ENCODE peak calls at places on chromosomes 5 and 9, in seven cellular contexts. N is tibial nerve, G is A549, S is stomach, A is uterus, T is esophagus muscularis mucosa, F is ovary. V is an unnamed sample.

GRCh38 chr5:119275873-119276214 is 80.0 kb upstream of the TNFAIP8 start:
- DNase-seq in A (no peak), F (no peak), T (no peak), N (no peak), S (no peak), G (no peak), V (no peak)

GRCh38 chr5:1827410-1828397 is 26.5 kb downstream of the NDUFS6 start:
- DNase-seq in A (no peak), S (no peak), T (no peak), F (no peak), N (no peak), G (no peak), V (no peak)

GRCh38 chr5:116573279-116573616 is 1.4 kb downstream of the SEMA6A start:
- DNase-seq in A (no peak), F (peak), N (no peak), S (peak), T (no peak), G (peak), V (no peak)

GRCh38 chr5:127754727-127755126 is 51.5 kb downstream of the CCDC192 start:
- DNase-seq in S (peak), G (no peak), T (no peak), F (no peak), A (no peak), N (no peak), V (no peak)

GRCh38 chr5:15234911-15235310 is 265.1 kb upstream of the FBXL7 start:
- DNase-seq in F (no peak), G (no peak), T (no peak), N (no peak), A (no peak), S (no peak), V (no peak)

GRCh38 chr9:105444130-105444529 is 3.7 kb upstream of the FSD1L start:
- DNase-seq in A (no peak), S (no peak), F (no peak), G (no peak), T (no peak), N (no peak), V (no peak)

GRCh38 chr9:127121628-127122175 is 733 bp downstream of the ANGPTL2 start:
- DNase-seq in T (no peak), G (no peak), S (no peak), N (no peak), A (peak), F (peak), V (no peak)

GRCh38 chr9:91037511-91038482 is 236.2 kb downstream of the SYK start:
- DNase-seq in T (peak), G (peak), A (peak), S (peak), F (peak), N (no peak), V (peak)

GRCh38 chr5:142151436-142152382 is 43.1 kb downstream of the NDFIP1 start:
- DNase-seq in F (no peak), A (peak), S (peak), G (peak), T (no peak), N (peak), V (no peak)

GRCh38 chr9:97992219-97992618 is 9.1 kb downstream of the ANP32B start:
- DNase-seq in N (no peak), G (no peak), S (no peak), F (no peak), T (no peak), A (no peak), V (no peak)

GRCh38 chr9:72856985-72857631 is 95.7 kb downstream of the ALDH1A1 start:
- DNase-seq in S (peak), T (no peak), F (no peak), G (peak), A (peak), N (no peak), V (peak)

GRCh38 chr5:40270274-40270855 is 409.4 kb upstream of the PTGER4 start:
- DNase-seq in T (no peak), N (no peak), S (no peak), F (no peak), A (no peak), G (no peak), V (no peak)

GRCh38 chr5:43773032-43773830 is 170.3 kb downstream of the NNT start:
- DNase-seq in G (peak), T (no peak), S (no peak), N (no peak), A (no peak), F (no peak), V (peak)

GRCh38 chr5:172707285-172708182 is 63.5 kb downstream of the DUSP1 start:
- DNase-seq in S (no peak), F (no peak), A (no peak), N (no peak), T (no peak), G (peak), V (peak)

GRCh38 chr9:6489099-6489498 is 76.1 kb downstream of the UHRF2 start:
- DNase-seq in S (no peak), T (no peak), F (no peak), A (no peak), N (no peak), G (no peak), V (no peak)

GRCh38 chr9:6495484-6495883 is 82.5 kb downstream of the UHRF2 start:
- DNase-seq in A (no peak), F (no peak), S (no peak), T (no peak), G (peak), N (no peak), V (no peak)

GRCh38 chr9:6488395-6488794 is 75.4 kb downstream of the UHRF2 start:
- DNase-seq in T (no peak), A (no peak), F (no peak), G (peak), S (no peak), N (no peak), V (no peak)

DNA sequence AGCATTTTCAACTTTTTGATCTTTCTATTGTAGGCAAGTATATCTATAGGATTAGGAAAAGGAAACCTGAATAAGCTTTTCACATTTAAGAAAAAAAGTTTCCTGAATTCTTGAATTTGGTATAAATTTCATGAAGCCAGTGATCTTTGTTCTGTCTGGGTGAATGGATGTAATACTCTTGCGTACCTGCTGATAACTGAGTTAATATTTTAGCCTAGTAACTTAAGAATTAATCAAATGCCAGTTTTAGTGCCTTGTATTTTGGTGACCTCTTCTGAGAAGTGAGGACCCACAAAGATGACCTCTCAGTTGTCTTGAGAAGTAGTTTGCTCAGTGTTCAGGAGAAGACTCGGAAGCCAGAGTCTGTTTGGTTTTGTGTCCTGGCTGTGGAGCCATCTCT is 77.9 kb downstream of the UHRF2 start:
- DNase-seq in G (no peak), T (no peak), A (no peak), S (no peak), F (no peak), N (no peak), V (no peak)
- TF ChIP-seq POLR2A in G (no peak), T (no peak), A (no peak), S (no peak), F (no peak), N (no peak), V (no peak)

DNA sequence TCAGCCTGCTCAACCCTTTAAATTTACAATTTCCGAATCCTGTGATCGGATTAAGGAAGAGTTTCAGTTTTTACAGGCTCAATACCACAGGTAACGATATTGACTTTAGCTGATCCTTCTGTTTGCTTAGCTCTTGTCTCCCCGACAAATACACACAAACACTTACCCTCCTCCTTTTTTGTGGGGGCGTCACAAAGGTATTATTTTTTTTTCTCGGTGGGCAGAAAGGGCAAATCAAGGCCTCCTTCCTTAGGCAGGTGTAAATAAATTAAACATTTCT is 1.9 kb downstream of the TLE4 start:
- DNase-seq in T (peak), S (no peak), F (no peak), N (no peak), A (no peak), G (no peak), V (no peak)
- TF ChIP-seq POLR2A in T (no peak), S (no peak), F (no peak), N (no peak), A (no peak), G (no peak), V (no peak)

GRCh38 chr5:181233436-181234115 is 10.1 kb downstream of the RACK1 start:
- DNase-seq in G (no peak), F (no peak), S (no peak), T (no peak), N (no peak), A (no peak), V (no peak)
- TF ChIP-seq POLR2A in G (no peak), F (no peak), S (no peak), T (no peak), N (no peak), A (no peak), V (no peak)

GRCh38 chr5:139646912-139647391 is 1.2 kb upstream of the CXXC5 start:
- DNase-seq in T (no peak), A (peak), F (peak), S (no peak), G (no peak), N (no peak), V (no peak)

GRCh38 chr5:139649082-139649991 is 1.2 kb downstream of the CXXC5 start:
- DNase-seq in F (no peak), N (no peak), G (no peak), S (no peak), T (no peak), A (peak), V (no peak)

GRCh38 chr5:139650031-139650688 is 2.0 kb downstream of the CXXC5 start:
- DNase-seq in T (no peak), F (no peak), A (peak), N (no peak), G (no peak), S (peak), V (no peak)

GRCh38 chr5:139647406-139648204 is 544 bp upstream of the CXXC5 start:
- DNase-seq in N (no peak), T (no peak), G (no peak), S (no peak), A (peak), F (peak), V (no peak)

DNA sequence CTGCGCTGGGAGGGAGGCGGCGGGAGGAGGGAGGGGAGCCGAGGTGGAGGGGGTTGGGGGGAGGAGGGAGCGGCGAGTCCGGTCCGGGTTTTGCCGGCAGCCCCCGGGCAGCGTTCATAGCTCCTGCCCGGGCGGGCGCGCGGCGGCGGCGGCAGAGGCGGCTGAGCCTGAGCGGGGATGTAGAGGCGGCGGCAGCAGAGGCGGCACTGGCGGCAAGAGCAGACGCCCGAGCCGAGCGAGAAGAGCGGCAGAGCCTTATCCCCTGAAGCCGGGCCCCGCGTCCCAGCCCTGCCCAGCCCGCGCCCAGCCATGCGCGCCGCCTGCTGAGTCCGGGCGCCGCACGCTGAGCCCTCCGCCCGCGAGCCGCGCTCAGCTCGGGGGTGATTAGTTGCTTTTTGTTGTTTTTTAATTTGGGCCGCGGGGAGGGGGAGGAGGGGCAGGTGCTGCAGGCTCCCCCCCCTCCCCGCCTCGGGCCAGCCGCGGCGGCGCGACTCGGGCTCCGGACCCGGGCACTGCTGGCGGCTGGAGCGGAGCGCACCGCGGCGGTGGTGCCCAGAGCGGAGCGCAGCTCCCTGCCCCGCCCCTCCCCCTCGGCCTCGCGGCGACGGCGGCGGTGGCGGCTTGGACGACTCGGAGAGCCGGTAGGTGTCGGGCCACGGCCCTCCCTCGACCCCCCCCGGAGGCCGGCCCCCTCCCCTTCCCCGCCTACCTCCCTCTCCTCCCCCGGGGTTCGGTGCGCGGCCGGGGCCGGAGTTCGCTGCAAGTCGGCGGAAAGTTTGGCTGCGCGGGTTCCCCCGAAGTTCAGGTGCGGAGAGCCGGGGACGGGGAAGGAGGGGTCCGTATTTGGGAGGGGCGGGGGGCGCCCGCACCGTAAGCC is at the start of gene CXXC5:
- DNase-seq in N (no peak), S (peak), F (peak), G (peak), T (no peak), A (peak), V (peak)
- TF ChIP-seq POLR2A in N (peak), S (no peak), F (peak), G (peak), T (peak), A (peak), V (peak)

GRCh38 chr5:95842955-95843544 is 20.5 kb upstream of the GLRX start:
- DNase-seq in A (no peak), N (no peak), F (no peak), G (peak), S (peak), T (no peak), V (peak)
- TF ChIP-seq POLR2A in A (no peak), N (no peak), F (no peak), G (no peak), S (no peak), T (no peak), V (no peak)